ENCODE peak calls at places on chromosomes 1 and 21, in five cellular contexts. One of them, this sample, is unnamed.

GRCh38 chr1:25770541-25771245 is 29.3 kb upstream of the SELENON start:
- DNase-seq in non-pigmented ciliary epithelial cell: no peak
- DNase-seq in breast epithelium: no peak
- DNase-seq in bronchial epithelial cell: no peak
- DNase-seq in transverse colon: no peak
- DNase-seq in this sample: no peak

GRCh38 chr1:161311595-161312181 is 1.9 kb upstream of the MPZ start:
- DNase-seq in non-pigmented ciliary epithelial cell: no peak
- DNase-seq in breast epithelium: no peak
- DNase-seq in bronchial epithelial cell: no peak
- DNase-seq in transverse colon: no peak
- DNase-seq in this sample: no peak

GRCh38 chr21:28959367-28960099 is 33.1 kb downstream of the LTN1 start:
- DNase-seq in non-pigmented ciliary epithelial cell: peak; percentile 63
- DNase-seq in breast epithelium: no peak
- DNase-seq in bronchial epithelial cell: peak; percentile 24
- DNase-seq in transverse colon: no peak
- DNase-seq in this sample: no peak

GRCh38 chr1:154326546-154327465 is 1.5 kb downstream of the ATP8B2 start:
- DNase-seq in non-pigmented ciliary epithelial cell: no peak
- DNase-seq in breast epithelium: no peak
- DNase-seq in bronchial epithelial cell: peak; percentile 46
- DNase-seq in transverse colon: no peak
- DNase-seq in this sample: no peak

GRCh38 chr21:15009964-15010363 is 54.8 kb downstream of the NRIP1 start:
- DNase-seq in non-pigmented ciliary epithelial cell: peak; percentile 74
- DNase-seq in breast epithelium: no peak
- DNase-seq in bronchial epithelial cell: no peak
- DNase-seq in transverse colon: no peak
- DNase-seq in this sample: no peak

GRCh38 chr1:160860840-160861505 is 1.7 kb downstream of the CD244 start:
- DNase-seq in non-pigmented ciliary epithelial cell: no peak
- DNase-seq in breast epithelium: no peak
- DNase-seq in bronchial epithelial cell: no peak
- DNase-seq in transverse colon: no peak
- DNase-seq in this sample: no peak

GRCh38 chr1:10648689-10649483 is 147.6 kb downstream of the CASZ1 start:
- DNase-seq in non-pigmented ciliary epithelial cell: no peak
- DNase-seq in breast epithelium: no peak
- DNase-seq in bronchial epithelial cell: no peak
- DNase-seq in transverse colon: no peak
- DNase-seq in this sample: no peak

GRCh38 chr1:27597511-27598216 is 6.3 kb downstream of the AHDC1 start:
- DNase-seq in non-pigmented ciliary epithelial cell: no peak
- DNase-seq in breast epithelium: no peak
- DNase-seq in bronchial epithelial cell: no peak
- DNase-seq in transverse colon: no peak
- DNase-seq in this sample: no peak

GRCh38 chr21:44530903-44531605 is 8.9 kb downstream of the KRTAP10-1 start:
- DNase-seq in non-pigmented ciliary epithelial cell: no peak
- DNase-seq in breast epithelium: peak; percentile 43
- DNase-seq in bronchial epithelial cell: no peak
- DNase-seq in transverse colon: peak; percentile 3
- DNase-seq in this sample: no peak

GRCh38 chr1:58310881-58311280 is 235.6 kb downstream of the OMA1 start:
- DNase-seq in non-pigmented ciliary epithelial cell: no peak
- DNase-seq in breast epithelium: no peak
- DNase-seq in bronchial epithelial cell: no peak
- DNase-seq in transverse colon: no peak
- DNase-seq in this sample: no peak

GRCh38 chr21:36156815-36157670 is at the start of gene DOP1B:
- DNase-seq in non-pigmented ciliary epithelial cell: no peak
- DNase-seq in breast epithelium: no peak
- DNase-seq in bronchial epithelial cell: no peak
- DNase-seq in transverse colon: peak; percentile 67
- DNase-seq in this sample: no peak

GRCh38 chr1:174021611-174022079 is 512 bp downstream of the RC3H1 start:
- DNase-seq in non-pigmented ciliary epithelial cell: no peak
- DNase-seq in breast epithelium: peak; percentile 54
- DNase-seq in bronchial epithelial cell: no peak
- DNase-seq in transverse colon: peak; percentile 53
- DNase-seq in this sample: peak; percentile 85

GRCh38 chr1:235002706-235003300 is 125.8 kb downstream of the TOMM20 start:
- DNase-seq in non-pigmented ciliary epithelial cell: no peak
- DNase-seq in breast epithelium: no peak
- DNase-seq in bronchial epithelial cell: peak; percentile 44
- DNase-seq in transverse colon: no peak
- DNase-seq in this sample: no peak

GRCh38 chr1:84479998-84480397 is 932 bp downstream of the RPF1 start:
- DNase-seq in non-pigmented ciliary epithelial cell: no peak
- DNase-seq in breast epithelium: no peak
- DNase-seq in bronchial epithelial cell: no peak
- DNase-seq in transverse colon: no peak
- DNase-seq in this sample: no peak

GRCh38 chr1:164320780-164321683 is 238.0 kb upstream of the PBX1 start:
- DNase-seq in non-pigmented ciliary epithelial cell: no peak
- DNase-seq in breast epithelium: no peak
- DNase-seq in bronchial epithelial cell: peak; percentile 5
- DNase-seq in transverse colon: peak; percentile 20
- DNase-seq in this sample: peak; percentile 78

GRCh38 chr1:79290927-79291474 is 284.5 kb upstream of the ADGRL4 start:
- DNase-seq in non-pigmented ciliary epithelial cell: no peak
- DNase-seq in breast epithelium: no peak
- DNase-seq in bronchial epithelial cell: no peak
- DNase-seq in transverse colon: no peak
- DNase-seq in this sample: no peak

GRCh38 chr21:45006536-45007079 is 66.8 kb downstream of the SLX9 start:
- DNase-seq in non-pigmented ciliary epithelial cell: no peak
- DNase-seq in breast epithelium: no peak
- DNase-seq in bronchial epithelial cell: no peak
- DNase-seq in transverse colon: no peak
- DNase-seq in this sample: no peak

GRCh38 chr1:218357211-218357892 is 12.2 kb downstream of the TGFB2 start:
- DNase-seq in non-pigmented ciliary epithelial cell: no peak
- DNase-seq in breast epithelium: no peak
- DNase-seq in bronchial epithelial cell: no peak
- DNase-seq in transverse colon: no peak
- DNase-seq in this sample: no peak

GRCh38 chr1:54989968-54990810 is 8.5 kb upstream of the BSND start:
- DNase-seq in non-pigmented ciliary epithelial cell: no peak
- DNase-seq in breast epithelium: no peak
- DNase-seq in bronchial epithelial cell: no peak
- DNase-seq in transverse colon: no peak
- DNase-seq in this sample: no peak

GRCh38 chr1:209743145-209743482 is 12.7 kb upstream of the TRAF3IP3 start:
- DNase-seq in non-pigmented ciliary epithelial cell: peak; percentile 20
- DNase-seq in breast epithelium: no peak
- DNase-seq in bronchial epithelial cell: peak; percentile 35
- DNase-seq in transverse colon: no peak
- DNase-seq in this sample: no peak

GRCh38 chr1:46549697-46550681 is 1.5 kb downstream of the KNCN start:
- DNase-seq in non-pigmented ciliary epithelial cell: no peak
- DNase-seq in breast epithelium: no peak
- DNase-seq in bronchial epithelial cell: peak; percentile 25
- DNase-seq in transverse colon: no peak
- DNase-seq in this sample: no peak

GRCh38 chr1:24555591-24556413 is at the start of gene NCMAP:
- DNase-seq in non-pigmented ciliary epithelial cell: no peak
- DNase-seq in breast epithelium: no peak
- DNase-seq in bronchial epithelial cell: no peak
- DNase-seq in transverse colon: peak; percentile 78
- DNase-seq in this sample: peak; percentile 52

GRCh38 chr1:43858324-43858723 is 75.3 kb upstream of the ARTN start:
- DNase-seq in non-pigmented ciliary epithelial cell: peak; percentile 98
- DNase-seq in breast epithelium: peak; percentile 81
- DNase-seq in bronchial epithelial cell: peak; percentile 84
- DNase-seq in transverse colon: no peak
- DNase-seq in this sample: peak; percentile 74

GRCh38 chr1:168722964-168723363 is 6.0 kb downstream of the DPT start:
- DNase-seq in non-pigmented ciliary epithelial cell: no peak
- DNase-seq in breast epithelium: no peak
- DNase-seq in bronchial epithelial cell: no peak
- DNase-seq in transverse colon: no peak
- DNase-seq in this sample: no peak

This sample was measured in left lung.